ENCODE peak calls at places on chromosomes 5 and 9, in six cellular contexts. E is GM12891, G is iris pigment epithelial cell, Q is germinal center, S is cerebellum, D is T-helper 17 cell. K is an unnamed sample.

GRCh38 chr9:127875306-127875966 is 2.0 kb downstream of the AK1 start:
- DNase-seq in Q (no peak), S (no peak), D (no peak), E (no peak), G (peak), K (no peak)

GRCh38 chr9:112112941-112113399 is 62.1 kb downstream of the SUSD1 start:
- DNase-seq in D (no peak), E (no peak), G (peak), Q (no peak), S (peak), K (no peak)

GRCh38 chr5:133779828-133780475 is 167.6 kb upstream of the FSTL4 start:
- DNase-seq in E (no peak), Q (no peak), S (no peak), D (no peak), G (no peak), K (no peak)

GRCh38 chr5:159061834-159062530 is 37.7 kb downstream of the EBF1 start:
- DNase-seq in S (peak), Q (no peak), D (no peak), G (peak), E (no peak), K (no peak)

GRCh38 chr5:144219869-144220268 is 49.2 kb downstream of the KCTD16 start:
- DNase-seq in Q (no peak), G (no peak), S (no peak), D (no peak), E (no peak), K (no peak)

GRCh38 chr5:55176176-55176818 is 3.3 kb upstream of the CDC20B start:
- DNase-seq in E (no peak), Q (peak), S (peak), D (peak), G (peak), K (peak)

GRCh38 chr5:123719004-123719403 is 207.0 kb downstream of the CSNK1G3 start:
- DNase-seq in D (no peak), S (no peak), G (no peak), E (no peak), Q (no peak), K (no peak)

GRCh38 chr5:33166971-33167370 is 273.8 kb upstream of the TARS1 start:
- DNase-seq in E (no peak), G (no peak), D (no peak), Q (no peak), S (no peak), K (no peak)

GRCh38 chr9:109017061-109017460 is 3.8 kb upstream of the CTNNAL1 start:
- DNase-seq in Q (no peak), D (no peak), G (peak), E (no peak), S (no peak), K (no peak)

GRCh38 chr9:86563350-86563749 is 209.1 kb upstream of the TUT7 start:
- DNase-seq in D (no peak), S (no peak), Q (no peak), E (no peak), G (peak), K (no peak)

GRCh38 chr9:124530216-124530615 is 23.0 kb upstream of the NR5A1 start:
- DNase-seq in Q (no peak), S (no peak), D (no peak), E (no peak), G (no peak), K (no peak)

GRCh38 chr5:176550275-176550831 is 1.2 kb downstream of the CDHR2 start:
- DNase-seq in E (no peak), G (no peak), D (no peak), Q (no peak), S (no peak), K (no peak)

GRCh38 chr5:149210229-149210628 is 61.4 kb upstream of the AFAP1L1 start:
- DNase-seq in E (no peak), S (no peak), Q (no peak), D (no peak), G (peak), K (no peak)

GRCh38 chr5:169914766-169915165 is 65.5 kb downstream of the INSYN2B start:
- DNase-seq in S (peak), E (no peak), G (peak), Q (no peak), D (no peak), K (no peak)

GRCh38 chr9:116717150-116717549 is 30.0 kb downstream of the TRIM32 start:
- DNase-seq in E (no peak), D (no peak), Q (no peak), G (no peak), S (no peak), K (no peak)

GRCh38 chr5:174935854-174936474 is 211.6 kb downstream of the MSX2 start:
- DNase-seq in S (peak), E (peak), D (no peak), G (peak), Q (peak), K (peak)

GRCh38 chr5:56170557-56170956 is 62.6 kb downstream of the ANKRD55 start:
- DNase-seq in S (no peak), G (peak), Q (no peak), D (no peak), E (no peak), K (no peak)

GRCh38 chr5:71782771-71783770 is 64.0 kb downstream of the CARTPT start:
- DNase-seq in E (no peak), S (peak), D (no peak), Q (peak), G (peak), K (peak)

GRCh38 chr9:77495834-77496671 is 152.1 kb downstream of the GNA14 start:
- DNase-seq in G (peak), S (no peak), Q (no peak), D (no peak), E (no peak), K (no peak)

GRCh38 chr9:7439355-7439978 is 360.1 kb downstream of the DMAC1 start:
- DNase-seq in S (no peak), D (no peak), Q (no peak), E (no peak), G (peak), K (no peak)

GRCh38 chr9:136981588-136982231 is 1.1 kb upstream of the LCNL1 start:
- DNase-seq in D (no peak), S (no peak), E (no peak), G (no peak), Q (no peak), K (no peak)

GRCh38 chr9:98774746-98775145 is 21.6 kb downstream of the ANKS6 start:
- DNase-seq in D (no peak), E (peak), Q (peak), G (no peak), S (no peak), K (no peak)

GRCh38 chr5:172931001-172931536 is 28.2 kb upstream of the RPL26L1 start:
- DNase-seq in D (no peak), S (no peak), G (peak), Q (no peak), E (no peak), K (no peak)